ENCODE peak calls at places on chromosomes 13 and 19, in six cellular contexts. B is amygdala, E is D721Med, Z is NCI-H1092 treated with DMSO at 0.1 percent for 48 hours, A is ACHN, C is hippocampal formation. Q is an unnamed sample.

GRCh38 chr13:67410645-67411044 is 180.5 kb upstream of the PCDH9 start:
- DNase-seq in A (no peak), Z (no peak), B (no peak), C (no peak), E (no peak), Q (no peak)

GRCh38 chr13:103033999-103034398 is 32.2 kb downstream of the SLC10A2 start:
- DNase-seq in E (no peak), A (no peak), Z (no peak), B (no peak), C (no peak), Q (no peak)

GRCh38 chr13:112893570-112894422 is 75.2 kb upstream of the MCF2L start:
- DNase-seq in E (peak), B (no peak), A (peak), C (no peak), Z (peak), Q (no peak)

GRCh38 chr19:31727536-31727935 is 378.3 kb upstream of the TSHZ3 start:
- DNase-seq in Z (no peak), C (no peak), E (no peak), B (no peak), A (no peak), Q (no peak)

GRCh38 chr19:11832253-11832912 is 16.1 kb upstream of the ZNF439 start:
- DNase-seq in A (no peak), E (no peak), Z (no peak), C (no peak), B (no peak), Q (no peak)

GRCh38 chr19:1516395-1516753 is 3.6 kb upstream of the ADAMTSL5 start:
- DNase-seq in C (no peak), A (no peak), Z (no peak), B (no peak), E (no peak), Q (no peak)

GRCh38 chr19:19142347-19142746 is 4.1 kb upstream of the TMEM161A start:
- DNase-seq in C (no peak), B (no peak), E (no peak), Z (no peak), A (no peak), Q (no peak)

GRCh38 chr13:20185657-20186056 is 7.1 kb downstream of the GJB2 start:
- DNase-seq in Z (no peak), C (no peak), B (no peak), A (no peak), E (no peak), Q (no peak)

GRCh38 chr19:36032251-36033104 is at the start of gene CLIP3:
- DNase-seq in Z (peak), C (peak), E (peak), A (peak), B (peak), Q (peak)

GRCh38 chr19:5022066-5022860 is 53.4 kb downstream of the KDM4B start:
- DNase-seq in A (no peak), B (no peak), E (no peak), Z (no peak), C (no peak), Q (no peak)

GRCh38 chr13:107441279-107441678 is 774.1 kb downstream of the LIG4 start:
- DNase-seq in E (no peak), C (no peak), A (peak), Z (no peak), B (no peak), Q (no peak)

GRCh38 chr19:10796653-10797052 is 39.4 kb downstream of the TMED1 start:
- DNase-seq in A (no peak), E (no peak), B (no peak), C (no peak), Z (no peak), Q (no peak)